ENCODE peak calls at places on chromosomes 11 and 22, in five cellular contexts. W is A549, B is HepG2, N is upper lobe of left lung, K is GM12878. Y is an unnamed sample. For H3K4me1, the result is how much of the 10 kb centered on the place peaks cover.

GRCh38 chr11:130088909-130089668 is 19.4 kb downstream of the APLP2 start:
- ATAC-seq in W (no peak), B (peak), N (no peak), K (no peak), Y (no peak)

GRCh38 chr11:34522188-34522587 is 8.6 kb upstream of the ELF5 start:
- ATAC-seq in W (no peak), B (no peak), N (no peak), K (no peak), Y (no peak)

GRCh38 chr11:111512296-111513239 is at the start of gene BTG4:
- ATAC-seq in W (peak), B (peak), N (peak), K (peak), Y (peak)

GRCh38 chr11:128214263-128214662 is 373.1 kb downstream of the ETS1 start:
- ATAC-seq in W (no peak), B (no peak), N (no peak), K (no peak), Y (no peak)

GRCh38 chr11:31477528-31478255 is 31.7 kb downstream of the IMMP1L start:
- ATAC-seq in W (no peak), B (no peak), N (no peak), K (peak), Y (no peak)

GRCh38 chr22:32964411-32965057 is 93.6 kb downstream of the SYN3 start:
- ATAC-seq in W (no peak), B (no peak), N (no peak), K (no peak), Y (no peak)

GRCh38 chr11:3927129-3927796 is 71.8 kb downstream of the STIM1 start:
- ATAC-seq in W (no peak), B (no peak), N (no peak), K (peak), Y (no peak)

GRCh38 chr22:30402036-30402759 is 5.4 kb downstream of the SEC14L2 start:
- ATAC-seq in W (no peak), B (no peak), N (no peak), K (no peak), Y (no peak)

GRCh38 chr11:95596011-95596489 is 193.5 kb downstream of the FAM76B start:
- ATAC-seq in W (no peak), B (no peak), N (no peak), K (no peak), Y (no peak)

GRCh38 chr11:46640034-46640788 is 22.9 kb downstream of the ATG13 start:
- ATAC-seq in W (no peak), B (no peak), N (no peak), K (no peak), Y (no peak)

GRCh38 chr11:16317712-16318111 is 38.6 kb downstream of the SOX6 start:
- ATAC-seq in W (no peak), B (no peak), N (no peak), K (no peak), Y (no peak)

GRCh38 chr11:75718406-75719088 is 909 bp downstream of the MOGAT2 start:
- ATAC-seq in W (no peak), B (peak), N (no peak), K (peak), Y (no peak)

GRCh38 chr22:44634426-44635321 is 67.3 kb upstream of the PRR5 start:
- ATAC-seq in W (no peak), B (no peak), N (no peak), K (no peak), Y (no peak)

GRCh38 chr22:44642096-44642644 is 59.8 kb upstream of the PRR5 start:
- ATAC-seq in W (no peak), B (no peak), N (no peak), K (no peak), Y (no peak)

GRCh38 chr22:44639891-44640617 is 62.0 kb upstream of the PRR5 start:
- ATAC-seq in W (no peak), B (no peak), N (peak), K (no peak), Y (no peak)

GRCh38 chr22:44640618-44641155 is 61.3 kb upstream of the PRR5 start:
- ATAC-seq in W (no peak), B (no peak), N (no peak), K (no peak), Y (no peak)

GRCh38 chr22:44638966-44639739 is 62.9 kb upstream of the PRR5 start:
- ATAC-seq in W (no peak), B (no peak), N (no peak), K (no peak), Y (peak)
- H3K4me3 ChIP-seq in W (no peak), B (no peak), N (no peak), K (no peak), Y (no peak)

GRCh38 chr22:22044153-22044552 is 61.6 kb upstream of the TOP3B start:
- ATAC-seq in W (no peak), B (no peak), N (no peak), K (no peak), Y (no peak)
- H3K4me1 ChIP-seq in W (under half), B (under half), N (under half), K (under half), Y (under half)

DNA sequence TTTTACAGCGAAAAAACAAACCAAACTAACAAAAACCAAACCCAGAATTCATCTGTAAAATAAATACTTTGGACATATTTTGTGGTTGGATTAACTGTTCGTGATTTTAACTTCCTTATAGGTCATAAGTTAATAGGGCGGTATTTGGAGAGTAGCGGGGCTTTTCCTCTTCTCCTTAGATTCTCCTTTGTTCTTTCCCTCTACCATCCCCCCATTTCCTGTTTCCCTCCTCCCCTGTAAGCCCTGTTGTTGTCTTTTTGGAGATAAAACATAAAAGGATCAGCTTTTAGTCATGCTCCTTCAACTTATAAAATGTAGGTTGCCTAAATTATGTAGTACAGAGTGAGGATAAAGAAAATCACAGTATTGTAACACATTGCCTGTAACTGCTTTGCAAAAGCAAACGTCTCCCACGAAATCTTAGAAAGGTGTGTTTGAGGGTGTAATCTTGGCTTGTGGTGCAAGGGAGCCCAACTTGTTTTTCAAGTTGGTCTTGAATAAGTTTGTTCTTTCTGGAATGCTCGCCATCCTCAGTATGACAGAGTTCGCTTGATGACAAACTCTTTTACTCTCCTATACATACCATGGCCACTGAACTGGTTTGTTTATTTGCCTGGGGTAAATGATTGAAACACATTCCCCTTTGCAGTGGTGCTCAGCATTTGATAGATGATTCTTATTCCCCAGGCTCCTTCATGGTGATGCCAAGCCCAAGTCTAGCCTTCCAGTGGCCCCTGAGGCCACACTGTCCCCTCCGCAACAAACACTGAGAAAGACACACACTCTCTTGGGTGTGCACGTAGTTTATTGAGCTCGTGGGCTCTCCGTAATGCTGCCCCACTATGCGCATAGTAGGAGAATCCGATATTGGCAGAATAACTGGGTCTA is 49.4 kb downstream of the TEAD1 start:
- ATAC-seq in W (peak), B (peak), N (peak), K (no peak), Y (no peak)
- TF ChIP-seq EP300 in W (peak), B (no peak), N (no peak), K (no peak), Y (no peak)

DNA sequence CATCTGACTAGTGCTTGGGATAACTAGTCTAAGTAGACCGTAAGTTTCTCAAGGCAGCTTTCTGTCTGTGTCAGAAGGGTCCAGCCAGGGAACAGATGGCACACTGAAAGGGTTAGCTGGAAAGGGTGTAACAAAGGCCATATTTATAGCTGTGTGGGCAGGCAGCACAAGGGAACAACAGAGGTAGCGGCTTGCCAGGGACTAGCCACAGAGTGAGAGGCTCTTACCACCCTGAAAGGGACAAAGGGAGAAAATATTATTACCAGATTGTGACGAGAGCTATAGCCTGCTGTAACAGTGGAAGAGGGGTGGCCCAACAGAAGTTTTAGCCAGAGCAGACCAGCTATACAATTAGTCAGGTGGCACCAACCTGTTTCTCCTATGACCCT is 129.4 kb downstream of the CCDC34 start:
- ATAC-seq in W (peak), B (peak), N (no peak), K (peak), Y (no peak)
- H3K4me3 ChIP-seq in W (no peak), B (no peak), N (no peak), K (no peak), Y (no peak)

GRCh38 chr11:44727114-44727372 is 281 bp downstream of the TSPAN18 start:
- ATAC-seq in W (no peak), B (no peak), N (no peak), K (no peak), Y (no peak)
- H3K4me1 ChIP-seq in W (under half), B (under half), N (under half), K (under half), Y (under half)

DNA sequence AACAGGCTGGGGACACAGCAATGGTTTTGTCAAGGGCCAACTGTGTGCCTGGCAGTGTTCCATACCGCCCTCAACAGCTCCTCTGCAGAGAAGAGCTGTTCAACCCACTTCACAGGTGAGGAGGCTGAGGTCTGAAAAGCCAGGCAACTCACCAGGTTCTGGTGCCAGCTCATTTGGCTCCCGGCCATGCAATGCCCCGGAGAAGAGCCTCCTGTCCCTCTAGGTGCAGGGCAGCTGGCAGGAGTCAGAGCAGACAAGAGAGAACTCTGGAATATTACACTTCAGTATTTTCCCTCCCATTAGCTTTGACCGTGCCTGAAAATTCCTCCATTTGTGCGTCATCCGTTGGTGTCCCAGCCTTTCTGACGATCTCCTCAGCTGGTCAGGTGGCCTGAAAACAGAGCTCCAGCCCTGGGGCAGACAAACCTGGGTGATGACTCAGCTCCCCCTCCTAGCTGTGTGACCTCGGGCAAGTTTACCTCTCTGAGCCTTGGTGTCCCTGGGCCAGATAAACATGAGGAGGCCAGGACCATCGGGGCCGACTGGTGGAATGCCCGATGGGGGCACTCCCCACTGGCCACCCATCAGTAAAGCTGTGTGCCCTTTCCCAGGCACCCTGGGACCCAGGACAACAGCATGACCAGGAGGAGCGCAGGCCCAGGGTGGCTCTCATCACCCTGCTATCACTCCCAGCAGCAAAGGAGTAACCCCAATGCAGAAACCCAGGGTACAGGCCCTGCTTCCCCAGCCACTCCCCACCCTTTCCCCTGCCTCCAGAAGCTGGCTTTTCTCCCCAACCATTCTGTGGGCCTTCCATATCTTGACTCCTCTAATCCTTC is 9.6 kb upstream of the C1QTNF6 start:
- ATAC-seq in W (peak), B (peak), N (peak), K (no peak), Y (peak)
- TF ChIP-seq EP300 in W (peak), B (no peak), N (no peak), K (no peak), Y (no peak)

DNA sequence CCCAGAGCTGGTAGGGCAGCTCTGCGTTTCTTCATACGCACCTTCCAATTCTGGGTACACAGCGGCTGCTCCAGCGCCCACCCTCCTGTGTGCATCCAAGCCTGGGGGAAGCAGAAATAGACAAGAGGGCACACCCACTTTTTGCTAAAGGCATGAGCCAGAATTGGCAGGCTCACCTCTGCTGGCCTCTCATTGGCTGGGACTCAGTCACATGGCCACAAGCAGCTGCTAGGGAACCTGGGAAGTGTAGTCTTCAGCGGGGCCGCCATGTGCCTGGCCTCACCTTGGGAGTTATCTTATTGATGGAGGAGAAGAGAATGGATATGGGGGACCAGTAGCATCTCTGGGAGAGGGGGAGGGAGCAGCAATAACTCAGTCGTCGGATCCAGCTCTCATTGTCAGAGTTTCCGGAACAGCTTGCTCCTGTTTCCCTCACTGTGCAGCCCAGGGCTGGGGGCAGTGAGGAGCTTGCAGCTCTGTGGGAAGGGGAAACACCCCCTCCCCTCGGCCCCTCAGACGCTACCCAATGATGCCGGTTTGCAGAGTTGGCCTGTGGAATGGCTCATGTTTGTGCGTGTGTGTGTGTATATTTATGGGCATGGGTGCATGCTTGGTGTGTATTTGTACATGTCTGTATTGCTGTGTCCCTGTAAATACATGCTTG is 11.8 kb upstream of the MIEF1 start:
- ATAC-seq in W (peak), B (peak), N (peak), K (peak), Y (peak)
- H3K4me3 ChIP-seq in W (no peak), B (no peak), N (no peak), K (no peak), Y (no peak)

GRCh38 chr11:122780296-122780949 is 57.9 kb upstream of the CRTAM start:
- ATAC-seq in W (peak), B (peak), N (no peak), K (no peak), Y (no peak)
- H3K4me1 ChIP-seq in W (under half), B (under half), N (under half), K (under half), Y (under half)

GRCh38 chr11:62592989-62593421 is 1.7 kb upstream of the TUT1 start:
- ATAC-seq in W (no peak), B (no peak), N (no peak), K (no peak), Y (no peak)
- TF ChIP-seq EP300 in W (no peak), B (no peak), N (no peak), K (no peak), Y (no peak)